ENCODE peak calls at places on chromosomes 4 and X, in nine cellular contexts. One of them, this sample, is unnamed.

GRCh38 chr4:155818639-155819038 is 47.4 kb downstream of the ASIC5 start:
- DNase-seq in PC-9: no peak
- DNase-seq in tibial nerve: no peak
- DNase-seq in upper lobe of right lung: no peak
- DNase-seq in left lung: no peak
- DNase-seq in psoas muscle: no peak
- DNase-seq in right atrium auricular region: no peak
- DNase-seq in IMR-90: no peak
- DNase-seq in cardiac muscle cell: no peak
- DNase-seq in this sample: no peak

GRCh38 chr4:10506077-10506476 is 48.9 kb upstream of the ZNF518B start:
- DNase-seq in upper lobe of right lung: no peak
- DNase-seq in left lung: no peak
- DNase-seq in tibial nerve: no peak
- DNase-seq in psoas muscle: no peak
- DNase-seq in right atrium auricular region: no peak
- DNase-seq in cardiac muscle cell: no peak
- DNase-seq in PC-9: no peak
- DNase-seq in IMR-90: no peak
- DNase-seq in this sample: no peak

GRCh38 chr4:178633263-178633662 is 1191.0 kb upstream of the AGA start:
- DNase-seq in PC-9: no peak
- DNase-seq in IMR-90: no peak
- DNase-seq in right atrium auricular region: no peak
- DNase-seq in left lung: no peak
- DNase-seq in tibial nerve: no peak
- DNase-seq in psoas muscle: no peak
- DNase-seq in cardiac muscle cell: no peak
- DNase-seq in upper lobe of right lung: no peak
- DNase-seq in this sample: no peak

GRCh38 chr4:168892456-168892855 is 117.6 kb downstream of the CBR4 start:
- DNase-seq in psoas muscle: no peak
- DNase-seq in upper lobe of right lung: no peak
- DNase-seq in tibial nerve: no peak
- DNase-seq in PC-9: no peak
- DNase-seq in IMR-90: no peak
- DNase-seq in left lung: no peak
- DNase-seq in cardiac muscle cell: no peak
- DNase-seq in right atrium auricular region: no peak
- DNase-seq in this sample: no peak

GRCh38 chr4:71607109-71607508 is 176.8 kb downstream of the GC start:
- DNase-seq in right atrium auricular region: no peak
- DNase-seq in left lung: no peak
- DNase-seq in upper lobe of right lung: no peak
- DNase-seq in tibial nerve: no peak
- DNase-seq in PC-9: no peak
- DNase-seq in psoas muscle: no peak
- DNase-seq in cardiac muscle cell: no peak
- DNase-seq in IMR-90: no peak
- DNase-seq in this sample: no peak

GRCh38 chrX:1658083-1658463 is 43.2 kb downstream of the ASMT start:
- DNase-seq in tibial nerve: no peak
- DNase-seq in upper lobe of right lung: no peak
- DNase-seq in right atrium auricular region: no peak
- DNase-seq in left lung: no peak
- DNase-seq in PC-9: no peak
- DNase-seq in cardiac muscle cell: peak; percentile 21
- DNase-seq in psoas muscle: no peak
- DNase-seq in IMR-90: no peak
- DNase-seq in this sample: no peak

GRCh38 chr4:1193206-1194027 is 21.0 kb upstream of the SPON2 start:
- DNase-seq in left lung: no peak
- DNase-seq in cardiac muscle cell: no peak
- DNase-seq in psoas muscle: peak; percentile 38
- DNase-seq in right atrium auricular region: no peak
- DNase-seq in tibial nerve: peak; percentile 10
- DNase-seq in upper lobe of right lung: peak; percentile 50
- DNase-seq in PC-9: no peak
- DNase-seq in IMR-90: no peak
- DNase-seq in this sample: peak; percentile 48

GRCh38 chr4:175238827-175239517 is 320.8 kb downstream of the ADAM29 start:
- DNase-seq in left lung: no peak
- DNase-seq in cardiac muscle cell: no peak
- DNase-seq in tibial nerve: no peak
- DNase-seq in IMR-90: no peak
- DNase-seq in psoas muscle: no peak
- DNase-seq in right atrium auricular region: no peak
- DNase-seq in upper lobe of right lung: no peak
- DNase-seq in PC-9: no peak
- DNase-seq in this sample: no peak

GRCh38 chrX:123779908-123780396 is 47.1 kb upstream of the THOC2 start:
- DNase-seq in psoas muscle: no peak
- DNase-seq in left lung: no peak
- DNase-seq in cardiac muscle cell: no peak
- DNase-seq in upper lobe of right lung: no peak
- DNase-seq in tibial nerve: no peak
- DNase-seq in right atrium auricular region: no peak
- DNase-seq in PC-9: peak; percentile 14
- DNase-seq in IMR-90: no peak
- DNase-seq in this sample: no peak

GRCh38 chrX:153921070-153921469 is 5.0 kb downstream of the ARHGAP4 start:
- DNase-seq in psoas muscle: no peak
- DNase-seq in tibial nerve: no peak
- DNase-seq in IMR-90: no peak
- DNase-seq in upper lobe of right lung: no peak
- DNase-seq in left lung: peak; percentile 42
- DNase-seq in cardiac muscle cell: no peak
- DNase-seq in right atrium auricular region: no peak
- DNase-seq in PC-9: no peak
- DNase-seq in this sample: no peak

GRCh38 chr4:6692806-6693205 is 872 bp upstream of the S100P start:
- DNase-seq in right atrium auricular region: no peak
- DNase-seq in IMR-90: peak; percentile 42
- DNase-seq in cardiac muscle cell: no peak
- DNase-seq in psoas muscle: no peak
- DNase-seq in PC-9: peak; percentile 70
- DNase-seq in tibial nerve: no peak
- DNase-seq in left lung: no peak
- DNase-seq in upper lobe of right lung: no peak
- DNase-seq in this sample: no peak

GRCh38 chr4:125702406-125702805 is 387.7 kb downstream of the FAT4 start:
- DNase-seq in psoas muscle: no peak
- DNase-seq in upper lobe of right lung: no peak
- DNase-seq in IMR-90: peak; percentile 35
- DNase-seq in right atrium auricular region: no peak
- DNase-seq in cardiac muscle cell: no peak
- DNase-seq in tibial nerve: no peak
- DNase-seq in PC-9: no peak
- DNase-seq in left lung: no peak
- DNase-seq in this sample: no peak

GRCh38 chrX:131703646-131704045 is 159.8 kb downstream of the OR13H1 start:
- DNase-seq in tibial nerve: no peak
- DNase-seq in IMR-90: no peak
- DNase-seq in psoas muscle: no peak
- DNase-seq in right atrium auricular region: no peak
- DNase-seq in left lung: no peak
- DNase-seq in upper lobe of right lung: no peak
- DNase-seq in PC-9: no peak
- DNase-seq in cardiac muscle cell: no peak
- DNase-seq in this sample: no peak

GRCh38 chrX:131709553-131709952 is 165.7 kb downstream of the OR13H1 start:
- DNase-seq in tibial nerve: no peak
- DNase-seq in cardiac muscle cell: no peak
- DNase-seq in IMR-90: no peak
- DNase-seq in PC-9: no peak
- DNase-seq in psoas muscle: no peak
- DNase-seq in left lung: no peak
- DNase-seq in right atrium auricular region: no peak
- DNase-seq in upper lobe of right lung: no peak
- DNase-seq in this sample: no peak

GRCh38 chrX:131704136-131704695 is 160.3 kb downstream of the OR13H1 start:
- DNase-seq in psoas muscle: peak; percentile 93
- DNase-seq in cardiac muscle cell: no peak
- DNase-seq in left lung: no peak
- DNase-seq in PC-9: peak; percentile 72
- DNase-seq in upper lobe of right lung: no peak
- DNase-seq in IMR-90: peak; percentile 85
- DNase-seq in right atrium auricular region: peak; percentile 76
- DNase-seq in tibial nerve: no peak
- DNase-seq in this sample: no peak
- TF ChIP-seq CTCF in psoas muscle: peak; percentile 63
- TF ChIP-seq CTCF in cardiac muscle cell: no peak
- TF ChIP-seq CTCF in left lung: no peak
- TF ChIP-seq CTCF in PC-9: peak; percentile 28
- TF ChIP-seq CTCF in upper lobe of right lung: no peak
- TF ChIP-seq CTCF in IMR-90: peak; percentile 69
- TF ChIP-seq CTCF in right atrium auricular region: peak; percentile 35
- TF ChIP-seq CTCF in tibial nerve: peak; percentile 46
- TF ChIP-seq CTCF in this sample: peak; percentile 42

DNA sequence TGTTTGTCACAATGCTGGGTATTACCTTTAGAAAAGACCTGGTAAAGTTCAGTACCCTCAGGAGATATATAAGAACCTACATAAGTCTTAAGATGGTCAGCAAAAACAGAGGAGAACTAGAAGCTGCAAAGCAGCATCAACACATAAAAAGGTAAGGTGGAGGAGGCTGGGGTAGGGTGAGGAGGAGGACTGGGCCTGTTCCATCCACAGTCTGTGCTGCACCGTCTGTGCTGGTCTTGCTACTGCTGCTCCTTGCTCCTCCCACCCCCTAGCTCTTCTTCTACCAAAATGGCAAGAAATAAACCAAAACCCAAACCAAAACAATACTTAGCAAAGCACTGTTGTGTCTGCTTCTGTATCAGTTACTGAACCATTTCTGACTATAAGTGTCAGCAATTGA is 102.2 kb downstream of the CDS1 start:
- DNase-seq in tibial nerve: no peak
- DNase-seq in psoas muscle: no peak
- DNase-seq in cardiac muscle cell: no peak
- DNase-seq in upper lobe of right lung: no peak
- DNase-seq in IMR-90: no peak
- DNase-seq in PC-9: no peak
- DNase-seq in right atrium auricular region: no peak
- DNase-seq in left lung: no peak
- DNase-seq in this sample: no peak
- H3K36me3 ChIP-seq in tibial nerve: peaks cover 81% of the 10 kb centered on the region
- H3K36me3 ChIP-seq in psoas muscle: peaks cover 11% of the 10 kb centered on the region
- H3K36me3 ChIP-seq in cardiac muscle cell: peaks cover 22% of the 10 kb centered on the region
- H3K36me3 ChIP-seq in upper lobe of right lung: peaks cover 66% of the 10 kb centered on the region
- H3K36me3 ChIP-seq in IMR-90: peaks cover 29% of the 10 kb centered on the region
- H3K36me3 ChIP-seq in PC-9: peaks cover 6% of the 10 kb centered on the region
- H3K36me3 ChIP-seq in right atrium auricular region: peaks cover 52% of the 10 kb centered on the region
- H3K36me3 ChIP-seq in left lung: peaks cover 97% of the 10 kb centered on the region
- H3K36me3 ChIP-seq in this sample: no peaks in the 10 kb centered on the region

GRCh38 chr4:87007345-87008181 is 72.8 kb downstream of the AFF1 start:
- DNase-seq in tibial nerve: peak; percentile 50
- DNase-seq in IMR-90: peak; percentile 54
- DNase-seq in left lung: peak; percentile 89
- DNase-seq in upper lobe of right lung: peak; percentile 72
- DNase-seq in psoas muscle: peak; percentile 78
- DNase-seq in right atrium auricular region: peak; percentile 79
- DNase-seq in cardiac muscle cell: peak; percentile 75
- DNase-seq in PC-9: peak; percentile 22
- DNase-seq in this sample: peak; percentile 74

GRCh38 chr4:87005690-87006461 is 71.1 kb downstream of the AFF1 start:
- DNase-seq in tibial nerve: no peak
- DNase-seq in upper lobe of right lung: no peak
- DNase-seq in right atrium auricular region: no peak
- DNase-seq in psoas muscle: no peak
- DNase-seq in left lung: no peak
- DNase-seq in PC-9: no peak
- DNase-seq in cardiac muscle cell: peak; percentile 37
- DNase-seq in IMR-90: no peak
- DNase-seq in this sample: no peak

GRCh38 chr4:87005369-87005689 is 70.5 kb downstream of the AFF1 start:
- DNase-seq in cardiac muscle cell: no peak
- DNase-seq in right atrium auricular region: no peak
- DNase-seq in left lung: no peak
- DNase-seq in IMR-90: no peak
- DNase-seq in psoas muscle: no peak
- DNase-seq in PC-9: no peak
- DNase-seq in tibial nerve: no peak
- DNase-seq in upper lobe of right lung: no peak
- DNase-seq in this sample: no peak

GRCh38 chr4:87009095-87009648 is 74.4 kb downstream of the AFF1 start:
- DNase-seq in right atrium auricular region: no peak
- DNase-seq in psoas muscle: no peak
- DNase-seq in left lung: no peak
- DNase-seq in upper lobe of right lung: no peak
- DNase-seq in cardiac muscle cell: no peak
- DNase-seq in IMR-90: no peak
- DNase-seq in tibial nerve: no peak
- DNase-seq in PC-9: no peak
- DNase-seq in this sample: no peak

DNA sequence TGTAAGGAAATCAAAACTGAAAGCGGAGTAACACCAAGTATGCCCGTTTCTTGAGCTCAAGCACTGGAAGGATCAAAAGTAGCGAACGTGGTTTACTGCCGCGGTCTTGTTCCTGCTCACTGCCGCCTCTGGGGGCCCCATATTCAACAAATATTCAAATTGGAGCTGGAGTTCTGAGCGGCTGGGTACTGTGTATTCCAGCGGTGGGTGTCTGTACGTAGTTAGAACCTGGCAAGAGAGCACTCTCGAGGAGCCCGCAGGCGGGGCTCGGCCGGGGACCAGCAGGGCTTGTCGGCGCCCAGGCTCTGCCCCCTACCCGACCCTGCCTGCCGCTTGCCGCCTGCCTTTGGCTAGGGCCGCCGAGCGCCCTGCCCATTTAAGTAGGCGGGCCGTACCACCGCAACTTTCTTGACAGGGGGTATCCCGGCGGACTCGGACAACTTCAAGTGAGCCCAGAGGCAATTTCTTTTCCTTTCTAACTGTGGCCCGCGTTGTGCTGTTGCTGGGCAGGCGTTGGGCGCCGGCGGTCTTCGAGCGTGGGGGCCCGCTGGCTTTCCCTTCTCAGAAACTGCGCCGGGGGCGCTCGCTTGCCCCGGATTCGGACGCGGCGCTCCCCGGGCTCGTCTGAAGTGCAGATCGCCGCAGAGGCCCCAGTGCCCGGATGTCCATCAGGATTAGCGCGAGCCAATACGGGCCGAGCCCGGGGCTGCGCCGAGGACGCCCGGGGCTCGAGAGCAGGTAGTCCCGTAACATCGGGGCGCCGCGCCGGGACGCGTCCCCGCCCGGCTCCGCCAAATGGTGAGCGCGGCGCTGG is 71.9 kb downstream of the AFF1 start:
- DNase-seq in left lung: peak; percentile 97
- DNase-seq in psoas muscle: peak; percentile 97
- DNase-seq in right atrium auricular region: peak; percentile 95
- DNase-seq in PC-9: peak; percentile 87
- DNase-seq in tibial nerve: peak; percentile 83
- DNase-seq in cardiac muscle cell: peak; percentile 97
- DNase-seq in IMR-90: peak; percentile 92
- DNase-seq in upper lobe of right lung: peak; percentile 97
- DNase-seq in this sample: peak; percentile 94
- TF ChIP-seq CTCF in left lung: no peak
- TF ChIP-seq CTCF in psoas muscle: peak; percentile 39
- TF ChIP-seq CTCF in right atrium auricular region: peak; percentile 12
- TF ChIP-seq CTCF in PC-9: no peak
- TF ChIP-seq CTCF in tibial nerve: peak; percentile 14
- TF ChIP-seq CTCF in cardiac muscle cell: peak; percentile 41
- TF ChIP-seq CTCF in IMR-90: peak; percentile 27
- TF ChIP-seq CTCF in upper lobe of right lung: peak; percentile 37
- TF ChIP-seq CTCF in this sample: no peak

GRCh38 chr4:143196323-143196722 is 11.6 kb downstream of the USP38 start:
- DNase-seq in cardiac muscle cell: no peak
- DNase-seq in PC-9: no peak
- DNase-seq in left lung: no peak
- DNase-seq in psoas muscle: no peak
- DNase-seq in upper lobe of right lung: no peak
- DNase-seq in tibial nerve: no peak
- DNase-seq in IMR-90: no peak
- DNase-seq in right atrium auricular region: no peak
- DNase-seq in this sample: no peak
- H3K36me3 ChIP-seq in cardiac muscle cell: peaks cover 57% of the 10 kb centered on the region
- H3K36me3 ChIP-seq in PC-9: peaks cover 20% of the 10 kb centered on the region
- H3K36me3 ChIP-seq in left lung: peaks cover 99% of the 10 kb centered on the region
- H3K36me3 ChIP-seq in psoas muscle: peaks cover 2% of the 10 kb centered on the region
- H3K36me3 ChIP-seq in upper lobe of right lung: peaks cover 97% of the 10 kb centered on the region
- H3K36me3 ChIP-seq in tibial nerve: peaks cover 79% of the 10 kb centered on the region
- H3K36me3 ChIP-seq in IMR-90: peaks cover 26% of the 10 kb centered on the region
- H3K36me3 ChIP-seq in right atrium auricular region: peaks cover 65% of the 10 kb centered on the region
- H3K36me3 ChIP-seq in this sample: peaks cover 8% of the 10 kb centered on the region